ENCODE peak calls at places on chromosomes 11 and 22, in nine cellular contexts. C is body of pancreas, N is posterior vena cava, D is posterior cingulate gyrus, O is endothelial cell, P is GM12892, L is uterus, Z is LoVo, V is anterior cingulate cortex. S is an unnamed sample.
A peak's percentile ranks its signal among the peaks of the same experiment; 100 is the strongest.

GRCh38 chr11:123166095-123166559 is 28.9 kb downstream of the CLMP start:
- DNase-seq in C (peak; percentile 42), P (no peak), O (peak; percentile 69), D (no peak), Z (no peak), L (peak; percentile 75), V (no peak), N (no peak), S (no peak)

GRCh38 chr22:23414727-23415489 is 165.2 kb downstream of the IGLL1 start:
- DNase-seq in D (no peak), N (peak; percentile 76), Z (no peak), P (no peak), O (no peak), C (no peak), V (no peak), L (no peak), S (no peak)

GRCh38 chr11:122656073-122656630 is 630 bp downstream of the UBASH3B start:
- DNase-seq in O (peak; percentile 65), V (peak; percentile 54), D (peak; percentile 45), P (peak; percentile 42), Z (peak; percentile 51), L (peak; percentile 56), C (peak; percentile 38), N (peak; percentile 88), S (peak; percentile 94)

GRCh38 chr22:39661501-39661841 is 90.9 kb downstream of the CACNA1I start:
- DNase-seq in P (no peak), N (no peak), D (no peak), L (no peak), O (no peak), Z (no peak), C (no peak), V (no peak), S (no peak)

GRCh38 chr11:57480409-57481137 is 20.2 kb downstream of the RTN4RL2 start:
- DNase-seq in L (peak; percentile 63), O (peak; percentile 83), Z (no peak), C (peak; percentile 69), N (peak; percentile 91), P (peak; percentile 66), V (no peak), D (peak; percentile 78), S (peak; percentile 98)

GRCh38 chr11:96014234-96014633 is 90.3 kb upstream of the MTMR2 start:
- DNase-seq in D (no peak), C (no peak), N (no peak), P (no peak), V (no peak), O (no peak), L (no peak), Z (peak; percentile 32), S (peak; percentile 88)

GRCh38 chr11:66637557-66638176 is 836 bp upstream of the RBM4 start:
- DNase-seq in V (no peak), D (no peak), O (peak; percentile 16), C (no peak), L (no peak), N (no peak), P (no peak), Z (peak; percentile 21), S (no peak)

GRCh38 chr11:74905326-74905725 is 43.6 kb downstream of the XRRA1 start:
- DNase-seq in C (no peak), Z (no peak), P (no peak), L (no peak), D (no peak), N (no peak), O (peak; percentile 15), V (no peak), S (no peak)

GRCh38 chr11:117931971-117932370 is 2.8 kb upstream of the TMPRSS13 start:
- DNase-seq in D (no peak), O (no peak), L (no peak), Z (no peak), N (peak; percentile 22), V (no peak), C (no peak), P (no peak), S (no peak)

GRCh38 chr22:19152942-19153883 is 3.1 kb upstream of the GSC2 start:
- DNase-seq in Z (no peak), O (no peak), V (no peak), L (no peak), D (no peak), C (no peak), N (no peak), P (no peak), S (peak; percentile 73)

GRCh38 chr22:33971561-33971961 is 51.3 kb upstream of the LARGE1 start:
- DNase-seq in L (no peak), C (peak; percentile 5), V (peak; percentile 16), O (no peak), N (no peak), D (no peak), P (no peak), Z (no peak), S (no peak)

GRCh38 chr11:133844217-133844616 is 1.1 kb downstream of the SPATA19 start:
- DNase-seq in Z (no peak), P (no peak), N (no peak), C (no peak), D (no peak), O (no peak), V (no peak), L (no peak), S (peak; percentile 50)

GRCh38 chr11:32395127-32395526 is 40.2 kb downstream of the WT1 start:
- DNase-seq in V (no peak), C (no peak), Z (no peak), O (no peak), D (no peak), P (no peak), N (no peak), L (no peak), S (no peak)

GRCh38 chr11:62146476-62147200 is 22.8 kb downstream of the INCENP start:
- DNase-seq in N (peak; percentile 68), C (no peak), P (no peak), L (no peak), D (no peak), Z (no peak), V (no peak), O (no peak), S (peak; percentile 34)

GRCh38 chr11:46149342-46149741 is 28.1 kb upstream of the PHF21A start:
- DNase-seq in N (no peak), Z (no peak), O (no peak), D (no peak), V (no peak), P (no peak), C (no peak), L (no peak), S (no peak)

GRCh38 chr11:499201-500076 is 7.6 kb downstream of the RNH1 start:
- DNase-seq in V (no peak), N (peak; percentile 55), C (no peak), L (no peak), P (no peak), O (no peak), D (no peak), Z (no peak), S (peak; percentile 43)

GRCh38 chr22:25347752-25348102 is 128.3 kb downstream of the CRYBB2 start:
- DNase-seq in Z (no peak), O (no peak), L (no peak), P (no peak), D (no peak), N (no peak), C (no peak), V (no peak), S (no peak)

GRCh38 chr11:111520565-111520964 is 6.0 kb downstream of the HOATZ start:
- DNase-seq in L (no peak), V (no peak), O (no peak), C (no peak), P (no peak), N (no peak), Z (no peak), D (no peak), S (no peak)

GRCh38 chr11:2609345-2609744 is 90.4 kb downstream of the KCNQ1OT1 start:
- DNase-seq in P (no peak), Z (no peak), O (no peak), N (no peak), D (no peak), L (no peak), V (no peak), C (no peak), S (no peak)

GRCh38 chr11:70467196-70468085 is 69.1 kb downstream of the CTTN start:
- DNase-seq in Z (peak; percentile 46), N (peak; percentile 82), O (peak; percentile 76), C (peak; percentile 52), D (peak; percentile 79), L (no peak), V (peak; percentile 39), P (no peak), S (peak; percentile 95)

GRCh38 chr22:31247726-31248125 is 35.6 kb downstream of the LIMK2 start:
- DNase-seq in N (no peak), D (no peak), L (no peak), O (no peak), Z (no peak), C (no peak), V (no peak), P (no peak), S (no peak)

GRCh38 chr22:49690454-49690853 is 137.2 kb downstream of the BRD1 start:
- DNase-seq in O (no peak), Z (no peak), N (no peak), L (no peak), C (no peak), P (no peak), D (no peak), V (no peak), S (no peak)

GRCh38 chr11:56491270-56491669 is at the start of gene OR5M8:
- DNase-seq in C (no peak), N (no peak), P (no peak), D (no peak), V (no peak), L (no peak), Z (no peak), O (no peak), S (no peak)

GRCh38 chr22:36741968-36742367 is 34.0 kb downstream of the IFT27 start:
- DNase-seq in C (no peak), L (no peak), Z (no peak), O (no peak), N (no peak), D (no peak), V (no peak), P (no peak), S (no peak)

GRCh38 chr11:127098684-127099083 is 98.1 kb upstream of the KIRREL3 start:
- DNase-seq in N (no peak), P (no peak), Z (no peak), O (peak; percentile 28), L (no peak), D (no peak), C (no peak), V (no peak), S (no peak)

GRCh38 chr22:31753005-31753633 is 700 bp upstream of the DEPDC5 start:
- DNase-seq in D (no peak), P (no peak), O (peak; percentile 76), C (peak; percentile 42), V (no peak), Z (peak; percentile 12), L (peak; percentile 45), N (no peak), S (peak; percentile 82)

GRCh38 chr11:47508595-47509555 is 44.1 kb downstream of the CELF1 start:
- DNase-seq in O (no peak), L (no peak), C (peak; percentile 80), Z (no peak), V (no peak), D (no peak), P (no peak), N (no peak), S (peak; percentile 60)

GRCh38 chr11:126837581-126837980 is 163.0 kb downstream of the KIRREL3 start:
- DNase-seq in D (no peak), O (no peak), Z (no peak), L (no peak), N (no peak), P (no peak), C (no peak), V (no peak), S (no peak)

GRCh38 chr11:62374801-62375200 is 37.6 kb downstream of the ASRGL1 start:
- DNase-seq in D (no peak), C (no peak), Z (no peak), N (no peak), O (no peak), L (no peak), V (no peak), P (no peak), S (no peak)

GRCh38 chr11:1518301-1518700 is 31.7 kb upstream of the MOB2 start:
- DNase-seq in C (no peak), N (no peak), P (no peak), D (no peak), V (no peak), Z (no peak), L (no peak), O (no peak), S (no peak)

GRCh38 chr11:2434506-2435255 is 9.6 kb downstream of the TRPM5 start:
- DNase-seq in D (no peak), N (peak; percentile 67), P (no peak), O (no peak), Z (no peak), V (no peak), L (no peak), C (no peak), S (peak; percentile 48)